ENCODE peak calls at places on chromosomes 11 and 22, in nine cellular contexts. One of them, this sample, is unnamed.

GRCh38 chr11:72585762-72586590 is 88.2 kb downstream of the PDE2A start:
- ATAC-seq in CD4-positive, CD25-positive, alpha-beta regulatory T cell: peak
- ATAC-seq in A549: peak
- ATAC-seq in K562: peak
- ATAC-seq in PC-3: peak
- ATAC-seq in HCT116: peak
- ATAC-seq in Panc1: peak
- ATAC-seq in pancreas: peak
- ATAC-seq in RWPE2: peak
- ATAC-seq in this sample: peak

GRCh38 chr11:61768376-61769076 is 16.1 kb downstream of the MYRF start:
- ATAC-seq in HCT116: no peak
- ATAC-seq in A549: no peak
- ATAC-seq in CD4-positive, CD25-positive, alpha-beta regulatory T cell: no peak
- ATAC-seq in Panc1: no peak
- ATAC-seq in PC-3: no peak
- ATAC-seq in pancreas: peak
- ATAC-seq in RWPE2: no peak
- ATAC-seq in K562: no peak
- ATAC-seq in this sample: no peak

GRCh38 chr11:102799656-102800339 is 1.8 kb upstream of the MMP1 start:
- ATAC-seq in Panc1: peak
- ATAC-seq in pancreas: no peak
- ATAC-seq in RWPE2: no peak
- ATAC-seq in A549: no peak
- ATAC-seq in HCT116: no peak
- ATAC-seq in K562: no peak
- ATAC-seq in CD4-positive, CD25-positive, alpha-beta regulatory T cell: no peak
- ATAC-seq in PC-3: no peak
- ATAC-seq in this sample: peak

GRCh38 chr22:23504522-23504921 is 75.6 kb downstream of the IGLL1 start:
- ATAC-seq in PC-3: no peak
- ATAC-seq in pancreas: no peak
- ATAC-seq in RWPE2: no peak
- ATAC-seq in CD4-positive, CD25-positive, alpha-beta regulatory T cell: no peak
- ATAC-seq in K562: no peak
- ATAC-seq in HCT116: no peak
- ATAC-seq in Panc1: no peak
- ATAC-seq in A549: no peak
- ATAC-seq in this sample: no peak

GRCh38 chr22:17257578-17257977 is 38.3 kb upstream of the ADA2 start:
- ATAC-seq in PC-3: no peak
- ATAC-seq in CD4-positive, CD25-positive, alpha-beta regulatory T cell: no peak
- ATAC-seq in Panc1: no peak
- ATAC-seq in RWPE2: peak
- ATAC-seq in pancreas: peak
- ATAC-seq in K562: no peak
- ATAC-seq in A549: no peak
- ATAC-seq in HCT116: no peak
- ATAC-seq in this sample: no peak

GRCh38 chr22:25367756-25368155 is 148.3 kb downstream of the CRYBB2 start:
- ATAC-seq in PC-3: no peak
- ATAC-seq in CD4-positive, CD25-positive, alpha-beta regulatory T cell: no peak
- ATAC-seq in HCT116: no peak
- ATAC-seq in A549: no peak
- ATAC-seq in RWPE2: no peak
- ATAC-seq in pancreas: no peak
- ATAC-seq in K562: no peak
- ATAC-seq in Panc1: no peak
- ATAC-seq in this sample: no peak

GRCh38 chr22:46641829-46642266 is 21.7 kb downstream of the GRAMD4 start:
- ATAC-seq in RWPE2: no peak
- ATAC-seq in PC-3: no peak
- ATAC-seq in CD4-positive, CD25-positive, alpha-beta regulatory T cell: no peak
- ATAC-seq in pancreas: no peak
- ATAC-seq in A549: no peak
- ATAC-seq in Panc1: no peak
- ATAC-seq in K562: no peak
- ATAC-seq in HCT116: no peak
- ATAC-seq in this sample: peak

GRCh38 chr11:7524831-7525230 is 11.0 kb downstream of the PPFIBP2 start:
- ATAC-seq in A549: no peak
- ATAC-seq in CD4-positive, CD25-positive, alpha-beta regulatory T cell: no peak
- ATAC-seq in RWPE2: no peak
- ATAC-seq in pancreas: no peak
- ATAC-seq in HCT116: no peak
- ATAC-seq in Panc1: no peak
- ATAC-seq in PC-3: no peak
- ATAC-seq in K562: no peak
- ATAC-seq in this sample: no peak

GRCh38 chr11:72038491-72038890 is 39.8 kb downstream of the IL18BP start:
- ATAC-seq in PC-3: peak
- ATAC-seq in A549: no peak
- ATAC-seq in CD4-positive, CD25-positive, alpha-beta regulatory T cell: no peak
- ATAC-seq in pancreas: no peak
- ATAC-seq in Panc1: no peak
- ATAC-seq in HCT116: no peak
- ATAC-seq in RWPE2: peak
- ATAC-seq in K562: no peak
- ATAC-seq in this sample: peak

GRCh38 chr11:92397356-92397755 is 172.7 kb downstream of the FAT3 start:
- ATAC-seq in CD4-positive, CD25-positive, alpha-beta regulatory T cell: no peak
- ATAC-seq in K562: no peak
- ATAC-seq in PC-3: no peak
- ATAC-seq in HCT116: no peak
- ATAC-seq in RWPE2: no peak
- ATAC-seq in Panc1: no peak
- ATAC-seq in pancreas: no peak
- ATAC-seq in A549: no peak
- ATAC-seq in this sample: no peak

GRCh38 chr11:119668685-119669084 is 60.3 kb downstream of the NECTIN1 start:
- ATAC-seq in Panc1: no peak
- ATAC-seq in RWPE2: no peak
- ATAC-seq in CD4-positive, CD25-positive, alpha-beta regulatory T cell: no peak
- ATAC-seq in PC-3: no peak
- ATAC-seq in HCT116: no peak
- ATAC-seq in A549: no peak
- ATAC-seq in K562: no peak
- ATAC-seq in pancreas: no peak
- ATAC-seq in this sample: no peak

GRCh38 chr11:44811841-44812448 is 85.2 kb downstream of the TSPAN18 start:
- ATAC-seq in CD4-positive, CD25-positive, alpha-beta regulatory T cell: no peak
- ATAC-seq in A549: no peak
- ATAC-seq in HCT116: no peak
- ATAC-seq in Panc1: no peak
- ATAC-seq in PC-3: no peak
- ATAC-seq in pancreas: no peak
- ATAC-seq in K562: no peak
- ATAC-seq in RWPE2: peak
- ATAC-seq in this sample: no peak

GRCh38 chr11:12798609-12799011 is 124.4 kb downstream of the TEAD1 start:
- ATAC-seq in A549: no peak
- ATAC-seq in RWPE2: no peak
- ATAC-seq in HCT116: no peak
- ATAC-seq in Panc1: no peak
- ATAC-seq in PC-3: no peak
- ATAC-seq in pancreas: no peak
- ATAC-seq in CD4-positive, CD25-positive, alpha-beta regulatory T cell: no peak
- ATAC-seq in K562: no peak
- ATAC-seq in this sample: no peak

DNA sequence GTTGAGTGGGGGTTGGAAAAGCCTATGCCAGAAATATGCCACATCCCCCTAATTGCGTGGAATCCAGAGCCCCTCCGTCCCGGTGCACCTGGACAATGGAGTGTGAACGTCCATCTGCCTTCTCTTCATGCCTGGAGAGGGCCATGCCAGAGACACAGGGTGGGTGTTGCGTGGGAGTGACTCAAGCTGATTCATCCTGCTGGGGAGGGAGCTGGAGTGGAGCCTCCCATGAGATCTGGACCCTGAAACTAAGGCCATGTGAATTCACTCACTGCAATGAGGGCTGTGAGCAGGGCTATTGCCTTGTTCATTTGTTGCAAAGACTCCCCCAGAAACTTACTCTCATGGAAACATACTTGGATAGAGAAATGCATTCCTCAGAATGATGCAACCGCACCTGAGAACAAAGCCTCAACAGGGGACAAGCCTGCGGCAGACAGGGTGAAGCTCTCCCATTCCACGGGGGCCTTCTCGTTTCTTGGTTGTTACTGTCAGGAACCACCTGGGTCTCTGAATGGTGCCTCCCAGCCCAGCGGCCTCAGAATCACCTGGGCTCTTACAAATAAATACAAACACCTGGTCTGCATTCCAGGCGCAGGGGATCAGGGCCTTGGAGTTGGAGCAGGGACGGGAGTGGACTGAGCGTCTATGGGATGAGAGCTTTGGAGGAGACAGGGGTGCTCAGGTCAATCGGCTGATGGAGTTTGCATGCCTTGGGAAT is 1031.2 kb downstream of the BRD1 start:
- ATAC-seq in Panc1: no peak
- ATAC-seq in PC-3: no peak
- ATAC-seq in HCT116: no peak
- ATAC-seq in RWPE2: no peak
- ATAC-seq in CD4-positive, CD25-positive, alpha-beta regulatory T cell: no peak
- ATAC-seq in K562: no peak
- ATAC-seq in A549: no peak
- ATAC-seq in pancreas: no peak
- ATAC-seq in this sample: no peak
- H3K27ac ChIP-seq in Panc1: no peak
- H3K27ac ChIP-seq in PC-3: no peak
- H3K27ac ChIP-seq in HCT116: no peak
- H3K27ac ChIP-seq in RWPE2: no peak
- H3K27ac ChIP-seq in CD4-positive, CD25-positive, alpha-beta regulatory T cell: no peak
- H3K27ac ChIP-seq in K562: no peak
- H3K27ac ChIP-seq in A549: no peak
- H3K27ac ChIP-seq in pancreas: no peak
- H3K27ac ChIP-seq in this sample: no peak

DNA sequence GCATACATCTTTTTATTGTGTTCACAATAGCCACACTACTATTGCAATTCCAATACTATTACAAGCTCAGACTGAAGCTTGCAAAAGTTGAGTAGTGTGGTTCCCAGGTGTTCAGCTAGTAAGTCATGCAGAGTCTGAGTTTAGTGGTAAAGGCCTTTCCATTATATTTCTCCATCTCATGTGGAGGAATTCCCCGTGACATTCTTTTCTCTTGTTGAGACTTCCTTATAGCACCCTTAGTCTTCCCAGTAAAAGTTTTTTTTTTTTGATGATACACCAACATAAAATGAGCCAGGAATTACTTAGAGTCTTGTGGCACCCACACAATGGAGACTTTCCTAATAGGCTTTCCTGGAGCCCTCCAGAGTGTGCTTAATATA is 110.8 kb downstream of the UVRAG start:
- ATAC-seq in CD4-positive, CD25-positive, alpha-beta regulatory T cell: no peak
- ATAC-seq in PC-3: peak
- ATAC-seq in pancreas: no peak
- ATAC-seq in K562: no peak
- ATAC-seq in Panc1: no peak
- ATAC-seq in A549: no peak
- ATAC-seq in HCT116: no peak
- ATAC-seq in RWPE2: peak
- ATAC-seq in this sample: no peak
- H3K27ac ChIP-seq in CD4-positive, CD25-positive, alpha-beta regulatory T cell: no peak
- H3K27ac ChIP-seq in PC-3: peak
- H3K27ac ChIP-seq in pancreas: no peak
- H3K27ac ChIP-seq in K562: no peak
- H3K27ac ChIP-seq in Panc1: no peak
- H3K27ac ChIP-seq in A549: no peak
- H3K27ac ChIP-seq in HCT116: no peak
- H3K27ac ChIP-seq in RWPE2: no peak
- H3K27ac ChIP-seq in this sample: no peak

GRCh38 chr22:40733919-40734318 is 54.6 kb downstream of the MCHR1 start:
- ATAC-seq in CD4-positive, CD25-positive, alpha-beta regulatory T cell: no peak
- ATAC-seq in pancreas: no peak
- ATAC-seq in RWPE2: no peak
- ATAC-seq in Panc1: no peak
- ATAC-seq in A549: no peak
- ATAC-seq in K562: no peak
- ATAC-seq in HCT116: no peak
- ATAC-seq in PC-3: no peak
- ATAC-seq in this sample: no peak
- H3K27ac ChIP-seq in CD4-positive, CD25-positive, alpha-beta regulatory T cell: no peak
- H3K27ac ChIP-seq in pancreas: no peak
- H3K27ac ChIP-seq in RWPE2: no peak
- H3K27ac ChIP-seq in Panc1: peak
- H3K27ac ChIP-seq in A549: no peak
- H3K27ac ChIP-seq in K562: no peak
- H3K27ac ChIP-seq in HCT116: no peak
- H3K27ac ChIP-seq in PC-3: no peak
- H3K27ac ChIP-seq in this sample: no peak

DNA sequence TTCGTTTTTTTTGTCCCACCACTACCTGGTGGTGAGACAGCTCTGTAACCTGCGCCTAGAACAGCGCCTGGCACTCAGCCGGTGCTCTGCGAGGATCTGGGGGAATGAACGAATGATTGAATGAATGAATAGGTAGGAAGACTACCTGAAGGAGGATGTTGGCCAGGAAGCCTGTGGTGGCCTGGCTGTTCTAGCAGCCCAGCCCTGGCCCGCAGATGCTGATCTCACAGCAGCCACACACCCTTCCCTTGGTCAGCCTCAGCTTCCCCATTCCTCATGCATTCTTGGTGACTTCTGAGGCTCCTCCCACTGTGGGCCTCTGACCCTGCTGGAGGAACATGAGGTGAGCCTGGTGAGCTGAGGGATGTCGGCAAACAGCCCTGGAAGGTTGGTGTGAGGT is 3.7 kb downstream of the TRPM5 start:
- ATAC-seq in pancreas: no peak
- ATAC-seq in A549: no peak
- ATAC-seq in CD4-positive, CD25-positive, alpha-beta regulatory T cell: no peak
- ATAC-seq in RWPE2: no peak
- ATAC-seq in PC-3: no peak
- ATAC-seq in HCT116: no peak
- ATAC-seq in Panc1: no peak
- ATAC-seq in K562: no peak
- ATAC-seq in this sample: no peak
- H3K27ac ChIP-seq in pancreas: no peak
- H3K27ac ChIP-seq in A549: no peak
- H3K27ac ChIP-seq in CD4-positive, CD25-positive, alpha-beta regulatory T cell: no peak
- H3K27ac ChIP-seq in RWPE2: no peak
- H3K27ac ChIP-seq in PC-3: no peak
- H3K27ac ChIP-seq in HCT116: no peak
- H3K27ac ChIP-seq in Panc1: no peak
- H3K27ac ChIP-seq in K562: no peak
- H3K27ac ChIP-seq in this sample: no peak

GRCh38 chr11:64734786-64735761 is 8.9 kb downstream of the RASGRP2 start:
- ATAC-seq in pancreas: no peak
- ATAC-seq in HCT116: no peak
- ATAC-seq in Panc1: no peak
- ATAC-seq in CD4-positive, CD25-positive, alpha-beta regulatory T cell: no peak
- ATAC-seq in K562: no peak
- ATAC-seq in RWPE2: no peak
- ATAC-seq in PC-3: no peak
- ATAC-seq in A549: peak
- ATAC-seq in this sample: no peak
- H3K27ac ChIP-seq in pancreas: no peak
- H3K27ac ChIP-seq in HCT116: no peak
- H3K27ac ChIP-seq in Panc1: no peak
- H3K27ac ChIP-seq in CD4-positive, CD25-positive, alpha-beta regulatory T cell: no peak
- H3K27ac ChIP-seq in K562: no peak
- H3K27ac ChIP-seq in RWPE2: no peak
- H3K27ac ChIP-seq in PC-3: no peak
- H3K27ac ChIP-seq in A549: no peak
- H3K27ac ChIP-seq in this sample: no peak